ENCODE peak calls at places on chromosomes 11 and 22, in four cellular contexts. One of them, this sample, is unnamed.

GRCh38 chr22:20139391-20140106 is 7.9 kb downstream of the ZDHHC8 start:
- DNase-seq in SK-N-SH: no peak
- DNase-seq in A549: no peak
- DNase-seq in transverse colon: no peak
- DNase-seq in this sample: no peak

GRCh38 chr11:62398011-62398994 is 20.5 kb upstream of the SCGB1A1 start:
- DNase-seq in SK-N-SH: peak; percentile 69
- DNase-seq in A549: peak; percentile 67
- DNase-seq in transverse colon: no peak
- DNase-seq in this sample: no peak

GRCh38 chr11:108635106-108635505 is 29.8 kb upstream of the DDX10 start:
- DNase-seq in SK-N-SH: no peak
- DNase-seq in A549: no peak
- DNase-seq in transverse colon: no peak
- DNase-seq in this sample: no peak

GRCh38 chr22:45673482-45674175 is 2.0 kb downstream of the ATXN10 start:
- DNase-seq in SK-N-SH: no peak
- DNase-seq in A549: no peak
- DNase-seq in transverse colon: no peak
- DNase-seq in this sample: no peak

GRCh38 chr11:64347171-64347867 is 7.3 kb downstream of the CCDC88B start:
- DNase-seq in SK-N-SH: peak; percentile 14
- DNase-seq in A549: no peak
- DNase-seq in transverse colon: no peak
- DNase-seq in this sample: no peak

GRCh38 chr11:71525188-71525937 is 1.7 kb upstream of the KRTAP5-7 start:
- DNase-seq in SK-N-SH: no peak
- DNase-seq in A549: no peak
- DNase-seq in transverse colon: no peak
- DNase-seq in this sample: no peak

GRCh38 chr11:46389450-46390330 is 1.9 kb downstream of the CHRM4 start:
- DNase-seq in SK-N-SH: peak; percentile 95
- DNase-seq in A549: peak; percentile 82
- DNase-seq in transverse colon: peak; percentile 68
- DNase-seq in this sample: no peak

GRCh38 chr22:46390652-46391301 is 55.3 kb downstream of the TRMU start:
- DNase-seq in SK-N-SH: peak; percentile 81
- DNase-seq in A549: no peak
- DNase-seq in transverse colon: peak; percentile 45
- DNase-seq in this sample: no peak

GRCh38 chr11:36605221-36606216 is 7.5 kb upstream of the RAG2 start:
- DNase-seq in SK-N-SH: no peak
- DNase-seq in A549: no peak
- DNase-seq in transverse colon: no peak
- DNase-seq in this sample: no peak

GRCh38 chr11:28756977-28757376 is 648.8 kb downstream of the METTL15 start:
- DNase-seq in SK-N-SH: no peak
- DNase-seq in A549: peak; percentile 78
- DNase-seq in transverse colon: no peak
- DNase-seq in this sample: no peak

GRCh38 chr11:2473361-2474058 is 28.7 kb downstream of the KCNQ1 start:
- DNase-seq in SK-N-SH: no peak
- DNase-seq in A549: no peak
- DNase-seq in transverse colon: no peak
- DNase-seq in this sample: peak; percentile 55

GRCh38 chr22:28560005-28560742 is 119.5 kb downstream of the TTC28 start:
- DNase-seq in SK-N-SH: no peak
- DNase-seq in A549: peak; percentile 65
- DNase-seq in transverse colon: no peak
- DNase-seq in this sample: no peak

GRCh38 chr11:71962428-71963038 is 33.7 kb downstream of the RNF121 start:
- DNase-seq in SK-N-SH: no peak
- DNase-seq in A549: peak; percentile 38
- DNase-seq in transverse colon: no peak
- DNase-seq in this sample: no peak

GRCh38 chr11:126403039-126403438 is 47.6 kb downstream of the ST3GAL4 start:
- DNase-seq in SK-N-SH: no peak
- DNase-seq in A549: peak; percentile 41
- DNase-seq in transverse colon: peak; percentile 82
- DNase-seq in this sample: no peak

GRCh38 chr11:103961010-103961409 is 75.4 kb upstream of the DDI1 start:
- DNase-seq in SK-N-SH: no peak
- DNase-seq in A549: peak; percentile 43
- DNase-seq in transverse colon: no peak
- DNase-seq in this sample: no peak

GRCh38 chr11:32870676-32871075 is 21.9 kb upstream of the QSER1 start:
- DNase-seq in SK-N-SH: peak; percentile 48
- DNase-seq in A549: peak; percentile 40
- DNase-seq in transverse colon: no peak
- DNase-seq in this sample: peak; percentile 68

GRCh38 chr11:68439355-68440065 is 21.0 kb upstream of the PPP6R3 start:
- DNase-seq in SK-N-SH: no peak
- DNase-seq in A549: no peak
- DNase-seq in transverse colon: no peak
- DNase-seq in this sample: no peak

GRCh38 chr11:71342951-71343827 is 90.8 kb upstream of the SHANK2 start:
- DNase-seq in SK-N-SH: peak; percentile 74
- DNase-seq in A549: peak; percentile 60
- DNase-seq in transverse colon: peak; percentile 38
- DNase-seq in this sample: no peak

GRCh38 chr22:46077669-46078099 is 72.6 kb upstream of the PPARA start:
- DNase-seq in SK-N-SH: no peak
- DNase-seq in A549: no peak
- DNase-seq in transverse colon: peak; percentile 8
- DNase-seq in this sample: no peak

GRCh38 chr22:46027219-46028068 is 50.5 kb upstream of the WNT7B start:
- DNase-seq in SK-N-SH: no peak
- DNase-seq in A549: no peak
- DNase-seq in transverse colon: peak; percentile 85
- DNase-seq in this sample: no peak

GRCh38 chr11:40293655-40294342 is 1165.7 kb downstream of the LRRC4C start:
- DNase-seq in SK-N-SH: peak; percentile 82
- DNase-seq in A549: peak; percentile 82
- DNase-seq in transverse colon: peak; percentile 16
- DNase-seq in this sample: no peak

GRCh38 chr11:59560290-59560701 is 49.0 kb downstream of the OR4D9 start:
- DNase-seq in SK-N-SH: peak; percentile 64
- DNase-seq in A549: peak; percentile 91
- DNase-seq in transverse colon: peak; percentile 69
- DNase-seq in this sample: peak; percentile 93

GRCh38 chr11:76551400-76551799 is 106.6 kb downstream of the EMSY start:
- DNase-seq in SK-N-SH: no peak
- DNase-seq in A549: no peak
- DNase-seq in transverse colon: no peak
- DNase-seq in this sample: no peak

GRCh38 chr11:121754603-121755002 is 301.8 kb upstream of the SORL1-AS1 start:
- DNase-seq in SK-N-SH: no peak
- DNase-seq in A549: no peak
- DNase-seq in transverse colon: no peak
- DNase-seq in this sample: no peak

GRCh38 chr11:132981146-132981956 is 551.0 kb downstream of the OPCML start:
- DNase-seq in SK-N-SH: no peak
- DNase-seq in A549: no peak
- DNase-seq in transverse colon: no peak
- DNase-seq in this sample: peak; percentile 74

GRCh38 chr22:33896801-33897620 is 23.3 kb downstream of the LARGE1 start:
- DNase-seq in SK-N-SH: peak; percentile 32
- DNase-seq in A549: no peak
- DNase-seq in transverse colon: no peak
- DNase-seq in this sample: no peak

GRCh38 chr11:72834905-72835304 is 20.7 kb downstream of the ATG16L2 start:
- DNase-seq in SK-N-SH: no peak
- DNase-seq in A549: no peak
- DNase-seq in transverse colon: no peak
- DNase-seq in this sample: no peak

GRCh38 chr11:79937935-79938334 is 497.1 kb upstream of the TENM4 start:
- DNase-seq in SK-N-SH: no peak
- DNase-seq in A549: no peak
- DNase-seq in transverse colon: no peak
- DNase-seq in this sample: no peak

GRCh38 chr22:35918466-35918865 is 110.2 kb downstream of the RBFOX2 start:
- DNase-seq in SK-N-SH: no peak
- DNase-seq in A549: no peak
- DNase-seq in transverse colon: no peak
- DNase-seq in this sample: no peak

GRCh38 chr11:119717839-119718534 is 11.0 kb downstream of the NECTIN1 start:
- DNase-seq in SK-N-SH: peak; percentile 60
- DNase-seq in A549: no peak
- DNase-seq in transverse colon: no peak
- DNase-seq in this sample: no peak

GRCh38 chr11:66289548-66290331 is 797 bp upstream of the YIF1A start:
- DNase-seq in SK-N-SH: no peak
- DNase-seq in A549: no peak
- DNase-seq in transverse colon: peak; percentile 78
- DNase-seq in this sample: no peak

GRCh38 chr11:80240245-80240644 is 799.4 kb upstream of the TENM4 start:
- DNase-seq in SK-N-SH: no peak
- DNase-seq in A549: no peak
- DNase-seq in transverse colon: no peak
- DNase-seq in this sample: no peak

DNA sequence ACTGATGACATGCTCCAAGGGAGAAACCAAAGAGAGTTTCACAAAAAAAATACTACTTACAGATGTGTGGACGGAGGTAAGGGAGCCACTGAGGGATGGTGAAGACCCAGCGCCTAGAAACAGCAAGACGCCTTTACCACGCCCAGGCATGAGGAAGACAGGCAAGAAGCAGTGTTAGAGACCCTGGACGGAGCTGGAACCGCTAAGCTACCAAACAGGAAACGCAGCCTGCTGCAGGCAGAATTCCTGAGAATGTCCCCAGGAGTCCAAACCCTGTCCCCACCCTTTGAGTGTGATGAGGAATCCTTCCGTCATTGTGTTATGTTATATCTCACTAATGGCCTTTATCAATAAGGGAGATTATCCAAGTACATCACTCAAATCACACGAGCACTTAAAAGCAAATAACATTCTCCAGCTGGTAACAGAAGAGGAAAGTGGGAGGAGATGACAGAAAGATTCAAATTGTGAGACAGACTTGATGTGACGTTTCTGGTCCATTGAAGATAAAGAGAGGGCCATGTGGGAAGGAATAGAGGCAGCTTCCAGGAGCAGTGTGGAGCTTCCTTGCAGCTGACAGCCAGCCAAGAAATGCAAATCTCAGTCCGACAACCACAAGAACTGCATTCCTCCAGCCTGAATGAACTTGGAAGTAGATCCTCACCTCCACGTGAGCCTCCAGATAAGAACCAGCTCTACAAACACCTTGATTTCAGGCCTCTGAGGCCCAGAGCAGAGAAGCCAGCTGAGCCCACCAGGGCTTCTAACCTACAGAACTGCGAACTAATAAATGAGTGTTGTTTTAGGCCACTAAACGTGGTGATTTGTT is 19.1 kb downstream of the FAM181B start:
- DNase-seq in SK-N-SH: no peak
- DNase-seq in A549: no peak
- DNase-seq in transverse colon: no peak
- DNase-seq in this sample: no peak
- TF ChIP-seq EP300 in SK-N-SH: no peak
- TF ChIP-seq EP300 in A549: no peak
- TF ChIP-seq EP300 in transverse colon: no peak
- TF ChIP-seq EP300 in this sample: no peak

GRCh38 chr22:38353701-38354100 is 36.5 kb upstream of the CSNK1E start:
- DNase-seq in SK-N-SH: no peak
- DNase-seq in A549: no peak
- DNase-seq in transverse colon: no peak
- DNase-seq in this sample: peak; percentile 78

GRCh38 chr22:38352436-38352835 is 35.2 kb upstream of the CSNK1E start:
- DNase-seq in SK-N-SH: no peak
- DNase-seq in A549: no peak
- DNase-seq in transverse colon: no peak
- DNase-seq in this sample: no peak

GRCh38 chr22:38355275-38355674 is 38.0 kb upstream of the CSNK1E start:
- DNase-seq in SK-N-SH: no peak
- DNase-seq in A549: no peak
- DNase-seq in transverse colon: no peak
- DNase-seq in this sample: peak; percentile 74

GRCh38 chr22:38350444-38351359 is 33.5 kb upstream of the CSNK1E start:
- DNase-seq in SK-N-SH: no peak
- DNase-seq in A549: no peak
- DNase-seq in transverse colon: no peak
- DNase-seq in this sample: peak; percentile 62

GRCh38 chr22:38353142-38353629 is 36.0 kb upstream of the CSNK1E start:
- DNase-seq in SK-N-SH: peak; percentile 88
- DNase-seq in A549: peak; percentile 52
- DNase-seq in transverse colon: peak; percentile 77
- DNase-seq in this sample: peak; percentile 91
- H3K4me1 ChIP-seq in SK-N-SH: no peaks in the 10 kb centered on the region
- H3K4me1 ChIP-seq in A549: no peaks in the 10 kb centered on the region
- H3K4me1 ChIP-seq in transverse colon: peaks cover 3% of the 10 kb centered on the region
- H3K4me1 ChIP-seq in this sample: peaks cover 8% of the 10 kb centered on the region

GRCh38 chr11:269146-269890 is 8.9 kb upstream of the NLRP6 start:
- DNase-seq in SK-N-SH: no peak
- DNase-seq in A549: no peak
- DNase-seq in transverse colon: no peak
- DNase-seq in this sample: no peak
- TF ChIP-seq EP300 in SK-N-SH: no peak
- TF ChIP-seq EP300 in A549: no peak
- TF ChIP-seq EP300 in transverse colon: peak; percentile 76
- TF ChIP-seq EP300 in this sample: peak; percentile 37

DNA sequence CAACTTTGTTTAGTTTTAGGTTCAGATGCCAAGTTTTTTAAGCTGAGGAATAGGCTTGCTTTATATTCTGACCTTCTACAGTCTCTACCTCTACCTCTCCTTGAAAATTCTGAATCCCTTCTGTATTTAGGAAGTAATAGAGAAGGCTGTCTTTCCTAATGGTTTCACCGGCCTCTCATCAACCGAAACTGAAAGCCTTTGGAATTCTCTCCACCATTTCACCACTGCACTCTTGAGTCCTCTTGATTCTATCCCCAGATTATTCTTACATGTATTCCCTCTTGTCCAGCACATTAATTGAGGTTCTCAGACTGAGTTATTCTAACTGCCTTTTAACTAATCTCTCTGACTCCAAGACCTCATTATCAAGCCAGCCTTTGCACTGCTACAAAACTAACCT is 67.7 kb upstream of the PICALM start:
- DNase-seq in SK-N-SH: no peak
- DNase-seq in A549: no peak
- DNase-seq in transverse colon: no peak
- DNase-seq in this sample: no peak
- H3K4me1 ChIP-seq in SK-N-SH: no peaks in the 10 kb centered on the region
- H3K4me1 ChIP-seq in A549: no peaks in the 10 kb centered on the region
- H3K4me1 ChIP-seq in transverse colon: no peaks in the 10 kb centered on the region
- H3K4me1 ChIP-seq in this sample: peaks cover 30% of the 10 kb centered on the region

This sample was measured in esophagus muscularis mucosa.